ENCODE peak calls at places on chromosomes 4 and X, in ten cellular contexts. One of them, this sample, is unnamed.

GRCh38 chr4:15778191-15778741 is at the start of gene CD38:
- DNase-seq in fibroblast of pulmonary artery: no peak
- DNase-seq in GM23338: peak
- DNase-seq in A549: peak
- DNase-seq in AG09309: no peak
- DNase-seq in suprapubic skin: no peak
- DNase-seq in WERI-Rb-1: no peak
- DNase-seq in ascending aorta: no peak
- DNase-seq in cardiac fibroblast: no peak
- DNase-seq in hepatocyte: peak
- DNase-seq in this sample: peak

GRCh38 chr4:168651374-168651773 is 154.5 kb downstream of the PALLD start:
- DNase-seq in hepatocyte: no peak
- DNase-seq in GM23338: peak
- DNase-seq in WERI-Rb-1: no peak
- DNase-seq in ascending aorta: no peak
- DNase-seq in fibroblast of pulmonary artery: no peak
- DNase-seq in AG09309: no peak
- DNase-seq in suprapubic skin: no peak
- DNase-seq in A549: no peak
- DNase-seq in cardiac fibroblast: peak
- DNase-seq in this sample: no peak

GRCh38 chrX:39439910-39440733 is 638.9 kb downstream of the MID1IP1 start:
- DNase-seq in AG09309: no peak
- DNase-seq in cardiac fibroblast: no peak
- DNase-seq in hepatocyte: no peak
- DNase-seq in suprapubic skin: no peak
- DNase-seq in A549: no peak
- DNase-seq in fibroblast of pulmonary artery: no peak
- DNase-seq in WERI-Rb-1: peak
- DNase-seq in ascending aorta: no peak
- DNase-seq in GM23338: no peak
- DNase-seq in this sample: peak

GRCh38 chr4:184444953-184445309 is 29.4 kb downstream of the IRF2 start:
- DNase-seq in AG09309: no peak
- DNase-seq in GM23338: no peak
- DNase-seq in ascending aorta: no peak
- DNase-seq in A549: no peak
- DNase-seq in cardiac fibroblast: no peak
- DNase-seq in suprapubic skin: no peak
- DNase-seq in WERI-Rb-1: no peak
- DNase-seq in hepatocyte: no peak
- DNase-seq in fibroblast of pulmonary artery: no peak
- DNase-seq in this sample: no peak

GRCh38 chr4:158538176-158538575 is 16.5 kb downstream of the RXFP1 start:
- DNase-seq in hepatocyte: no peak
- DNase-seq in suprapubic skin: no peak
- DNase-seq in ascending aorta: no peak
- DNase-seq in WERI-Rb-1: no peak
- DNase-seq in fibroblast of pulmonary artery: peak
- DNase-seq in AG09309: peak
- DNase-seq in GM23338: no peak
- DNase-seq in A549: no peak
- DNase-seq in cardiac fibroblast: peak
- DNase-seq in this sample: no peak

GRCh38 chr4:38601244-38601915 is 62.6 kb upstream of the KLF3 start:
- DNase-seq in suprapubic skin: no peak
- DNase-seq in WERI-Rb-1: no peak
- DNase-seq in ascending aorta: no peak
- DNase-seq in hepatocyte: no peak
- DNase-seq in cardiac fibroblast: peak
- DNase-seq in AG09309: no peak
- DNase-seq in fibroblast of pulmonary artery: peak
- DNase-seq in A549: peak
- DNase-seq in GM23338: no peak
- DNase-seq in this sample: no peak

GRCh38 chr4:139825523-139826014 is 159.9 kb downstream of the MGST2 start:
- DNase-seq in fibroblast of pulmonary artery: no peak
- DNase-seq in A549: no peak
- DNase-seq in suprapubic skin: no peak
- DNase-seq in AG09309: no peak
- DNase-seq in ascending aorta: no peak
- DNase-seq in hepatocyte: no peak
- DNase-seq in WERI-Rb-1: no peak
- DNase-seq in GM23338: no peak
- DNase-seq in cardiac fibroblast: no peak
- DNase-seq in this sample: no peak

GRCh38 chrX:96568088-96568487 is 116.6 kb upstream of the DIAPH2 start:
- DNase-seq in cardiac fibroblast: no peak
- DNase-seq in AG09309: no peak
- DNase-seq in ascending aorta: no peak
- DNase-seq in suprapubic skin: no peak
- DNase-seq in hepatocyte: no peak
- DNase-seq in fibroblast of pulmonary artery: no peak
- DNase-seq in GM23338: no peak
- DNase-seq in A549: no peak
- DNase-seq in WERI-Rb-1: no peak
- DNase-seq in this sample: no peak

GRCh38 chrX:15971696-15972095 is 117.1 kb upstream of the AP1S2 start:
- DNase-seq in GM23338: no peak
- DNase-seq in fibroblast of pulmonary artery: no peak
- DNase-seq in cardiac fibroblast: no peak
- DNase-seq in ascending aorta: no peak
- DNase-seq in suprapubic skin: no peak
- DNase-seq in AG09309: no peak
- DNase-seq in A549: no peak
- DNase-seq in hepatocyte: no peak
- DNase-seq in WERI-Rb-1: no peak
- DNase-seq in this sample: no peak

GRCh38 chr4:40262079-40262528 is 65.3 kb downstream of the RHOH start:
- DNase-seq in fibroblast of pulmonary artery: no peak
- DNase-seq in suprapubic skin: no peak
- DNase-seq in A549: peak
- DNase-seq in AG09309: no peak
- DNase-seq in GM23338: no peak
- DNase-seq in hepatocyte: no peak
- DNase-seq in cardiac fibroblast: no peak
- DNase-seq in WERI-Rb-1: no peak
- DNase-seq in ascending aorta: no peak
- DNase-seq in this sample: no peak

GRCh38 chr4:77922158-77923094 is 59.8 kb downstream of the MRPL1 start:
- DNase-seq in cardiac fibroblast: peak
- DNase-seq in suprapubic skin: no peak
- DNase-seq in A549: no peak
- DNase-seq in WERI-Rb-1: no peak
- DNase-seq in hepatocyte: no peak
- DNase-seq in fibroblast of pulmonary artery: peak
- DNase-seq in GM23338: no peak
- DNase-seq in ascending aorta: no peak
- DNase-seq in AG09309: no peak
- DNase-seq in this sample: no peak

GRCh38 chr4:165343353-165344191 is 16.1 kb downstream of the MSMO1 start:
- DNase-seq in cardiac fibroblast: no peak
- DNase-seq in suprapubic skin: no peak
- DNase-seq in WERI-Rb-1: no peak
- DNase-seq in AG09309: no peak
- DNase-seq in A549: peak
- DNase-seq in fibroblast of pulmonary artery: no peak
- DNase-seq in ascending aorta: no peak
- DNase-seq in GM23338: peak
- DNase-seq in hepatocyte: peak
- DNase-seq in this sample: no peak

GRCh38 chr4:86706923-86707597 is 112.9 kb downstream of the PTPN13 start:
- DNase-seq in AG09309: no peak
- DNase-seq in A549: no peak
- DNase-seq in GM23338: no peak
- DNase-seq in WERI-Rb-1: no peak
- DNase-seq in hepatocyte: no peak
- DNase-seq in ascending aorta: no peak
- DNase-seq in fibroblast of pulmonary artery: peak
- DNase-seq in cardiac fibroblast: peak
- DNase-seq in suprapubic skin: no peak
- DNase-seq in this sample: no peak

GRCh38 chr4:107006218-107006617 is 29.9 kb downstream of the DKK2 start:
- DNase-seq in suprapubic skin: no peak
- DNase-seq in hepatocyte: no peak
- DNase-seq in GM23338: no peak
- DNase-seq in AG09309: no peak
- DNase-seq in WERI-Rb-1: no peak
- DNase-seq in A549: no peak
- DNase-seq in fibroblast of pulmonary artery: no peak
- DNase-seq in ascending aorta: no peak
- DNase-seq in cardiac fibroblast: no peak
- DNase-seq in this sample: no peak

GRCh38 chrX:1178580-1179057 is 33.8 kb downstream of the CRLF2 start:
- DNase-seq in ascending aorta: no peak
- DNase-seq in fibroblast of pulmonary artery: peak
- DNase-seq in A549: peak
- DNase-seq in AG09309: no peak
- DNase-seq in hepatocyte: peak
- DNase-seq in suprapubic skin: no peak
- DNase-seq in WERI-Rb-1: no peak
- DNase-seq in cardiac fibroblast: peak
- DNase-seq in GM23338: peak
- DNase-seq in this sample: no peak

GRCh38 chrX:94256396-94256795 is 582.4 kb downstream of the FAM133A start:
- DNase-seq in hepatocyte: no peak
- DNase-seq in suprapubic skin: no peak
- DNase-seq in A549: no peak
- DNase-seq in fibroblast of pulmonary artery: no peak
- DNase-seq in ascending aorta: no peak
- DNase-seq in WERI-Rb-1: no peak
- DNase-seq in cardiac fibroblast: no peak
- DNase-seq in AG09309: no peak
- DNase-seq in GM23338: no peak
- DNase-seq in this sample: no peak

GRCh38 chrX:17964871-17965270 is 103.8 kb upstream of the RAI2 start:
- DNase-seq in GM23338: no peak
- DNase-seq in A549: no peak
- DNase-seq in ascending aorta: no peak
- DNase-seq in cardiac fibroblast: no peak
- DNase-seq in WERI-Rb-1: no peak
- DNase-seq in fibroblast of pulmonary artery: no peak
- DNase-seq in suprapubic skin: no peak
- DNase-seq in AG09309: no peak
- DNase-seq in hepatocyte: no peak
- DNase-seq in this sample: no peak

GRCh38 chrX:107978707-107979307 is 3.4 kb downstream of the TEX13B start:
- DNase-seq in AG09309: no peak
- DNase-seq in fibroblast of pulmonary artery: peak
- DNase-seq in suprapubic skin: no peak
- DNase-seq in hepatocyte: peak
- DNase-seq in WERI-Rb-1: no peak
- DNase-seq in A549: peak
- DNase-seq in GM23338: peak
- DNase-seq in ascending aorta: no peak
- DNase-seq in cardiac fibroblast: peak
- DNase-seq in this sample: no peak

GRCh38 chrX:3262906-3263305 is 83.5 kb downstream of the MXRA5 start:
- DNase-seq in suprapubic skin: no peak
- DNase-seq in fibroblast of pulmonary artery: peak
- DNase-seq in ascending aorta: no peak
- DNase-seq in WERI-Rb-1: no peak
- DNase-seq in cardiac fibroblast: peak
- DNase-seq in AG09309: no peak
- DNase-seq in A549: peak
- DNase-seq in hepatocyte: peak
- DNase-seq in GM23338: no peak
- DNase-seq in this sample: no peak

GRCh38 chr4:7850489-7850888 is 89.2 kb downstream of the AFAP1 start:
- DNase-seq in suprapubic skin: no peak
- DNase-seq in GM23338: peak
- DNase-seq in ascending aorta: no peak
- DNase-seq in A549: no peak
- DNase-seq in cardiac fibroblast: no peak
- DNase-seq in hepatocyte: no peak
- DNase-seq in AG09309: no peak
- DNase-seq in WERI-Rb-1: no peak
- DNase-seq in fibroblast of pulmonary artery: no peak
- DNase-seq in this sample: no peak
- H3K4me3 ChIP-seq in suprapubic skin: no peak
- H3K4me3 ChIP-seq in GM23338: no peak
- H3K4me3 ChIP-seq in ascending aorta: no peak
- H3K4me3 ChIP-seq in A549: no peak
- H3K4me3 ChIP-seq in cardiac fibroblast: no peak
- H3K4me3 ChIP-seq in hepatocyte: no peak
- H3K4me3 ChIP-seq in AG09309: no peak
- H3K4me3 ChIP-seq in WERI-Rb-1: no peak
- H3K4me3 ChIP-seq in fibroblast of pulmonary artery: no peak
- H3K4me3 ChIP-seq in this sample: no peak

DNA sequence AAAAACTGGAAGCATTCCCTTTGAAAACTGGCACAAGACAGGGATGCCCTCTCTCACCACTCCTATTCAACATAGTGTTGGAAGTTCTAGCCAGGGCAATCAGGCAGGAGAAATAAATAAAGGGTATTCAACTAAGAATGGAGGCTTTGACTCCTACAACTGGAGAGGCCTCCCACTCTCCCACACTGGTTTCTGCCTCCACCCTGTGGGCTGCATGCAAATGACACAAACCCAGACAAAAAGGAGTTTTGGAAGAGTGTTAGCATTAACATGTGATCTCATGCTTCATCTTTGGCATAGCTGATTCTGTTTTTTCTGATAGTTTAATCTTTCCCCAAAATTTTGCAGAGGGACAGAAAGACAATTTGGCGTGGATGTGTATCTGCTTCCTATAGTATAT is 80.8 kb upstream of the IQCM start:
- DNase-seq in A549: peak
- DNase-seq in hepatocyte: peak
- DNase-seq in AG09309: peak
- DNase-seq in WERI-Rb-1: peak
- DNase-seq in cardiac fibroblast: peak
- DNase-seq in GM23338: peak
- DNase-seq in fibroblast of pulmonary artery: peak
- DNase-seq in ascending aorta: no peak
- DNase-seq in suprapubic skin: no peak
- DNase-seq in this sample: no peak
- TF ChIP-seq CTCF in A549: no peak
- TF ChIP-seq CTCF in hepatocyte: peak
- TF ChIP-seq CTCF in AG09309: peak
- TF ChIP-seq CTCF in WERI-Rb-1: peak
- TF ChIP-seq CTCF in cardiac fibroblast: peak
- TF ChIP-seq CTCF in GM23338: peak
- TF ChIP-seq CTCF in fibroblast of pulmonary artery: peak
- TF ChIP-seq CTCF in ascending aorta: peak
- TF ChIP-seq CTCF in suprapubic skin: no peak
- TF ChIP-seq CTCF in this sample: peak

GRCh38 chr4:20431422-20432014 is 179.8 kb downstream of the SLIT2 start:
- DNase-seq in suprapubic skin: no peak
- DNase-seq in hepatocyte: peak
- DNase-seq in WERI-Rb-1: no peak
- DNase-seq in GM23338: peak
- DNase-seq in cardiac fibroblast: peak
- DNase-seq in A549: no peak
- DNase-seq in AG09309: no peak
- DNase-seq in ascending aorta: no peak
- DNase-seq in fibroblast of pulmonary artery: peak
- DNase-seq in this sample: no peak
- H3K4me3 ChIP-seq in suprapubic skin: no peak
- H3K4me3 ChIP-seq in hepatocyte: no peak
- H3K4me3 ChIP-seq in WERI-Rb-1: no peak
- H3K4me3 ChIP-seq in GM23338: no peak
- H3K4me3 ChIP-seq in cardiac fibroblast: no peak
- H3K4me3 ChIP-seq in A549: no peak
- H3K4me3 ChIP-seq in AG09309: no peak
- H3K4me3 ChIP-seq in ascending aorta: no peak
- H3K4me3 ChIP-seq in fibroblast of pulmonary artery: peak
- H3K4me3 ChIP-seq in this sample: no peak

GRCh38 chr4:167020410-167020809 is 213.9 kb downstream of the SPOCK3 start:
- DNase-seq in AG09309: no peak
- DNase-seq in cardiac fibroblast: peak
- DNase-seq in A549: peak
- DNase-seq in GM23338: peak
- DNase-seq in fibroblast of pulmonary artery: peak
- DNase-seq in suprapubic skin: no peak
- DNase-seq in WERI-Rb-1: peak
- DNase-seq in ascending aorta: no peak
- DNase-seq in hepatocyte: peak
- DNase-seq in this sample: no peak
- TF ChIP-seq CTCF in AG09309: no peak
- TF ChIP-seq CTCF in cardiac fibroblast: peak
- TF ChIP-seq CTCF in A549: peak
- TF ChIP-seq CTCF in GM23338: peak
- TF ChIP-seq CTCF in fibroblast of pulmonary artery: peak
- TF ChIP-seq CTCF in suprapubic skin: no peak
- TF ChIP-seq CTCF in WERI-Rb-1: peak
- TF ChIP-seq CTCF in ascending aorta: no peak
- TF ChIP-seq CTCF in hepatocyte: peak
- TF ChIP-seq CTCF in this sample: peak

This sample was measured in GM12864.